ENCODE peak calls at places on chromosomes 11 and 22, in eight cellular contexts. U is A549; Q is activated T-helper 1 cell treated with anti-CD3 and anti-CD28 coated beads, Interleukin-2, amount 50 U/mL, for 16 hours; B is iPS-NIHi11; M is NCI-H1694; Y is keratinocyte; T is GM04504; Z is MV-4-11. O is an unnamed sample.

GRCh38 chr22:42939941-42940653 is 74.9 kb downstream of the PACSIN2 start:
- DNase-seq in M (no peak), Y (no peak), B (peak; percentile 42), U (peak; percentile 83), T (no peak), Q (no peak), Z (no peak), O (peak; percentile 77)

GRCh38 chr11:114321621-114322257 is 25.5 kb downstream of the NNMT start:
- DNase-seq in Z (no peak), Q (no peak), T (peak; percentile 66), M (no peak), U (no peak), B (no peak), Y (no peak), O (no peak)

GRCh38 chr11:2460540-2461252 is 15.9 kb downstream of the KCNQ1 start:
- DNase-seq in M (no peak), Y (no peak), U (no peak), T (no peak), Q (no peak), Z (no peak), B (no peak), O (no peak)

GRCh38 chr11:111081021-111081511 is 164.5 kb upstream of the POU2AF2 start:
- DNase-seq in M (no peak), B (no peak), Y (no peak), T (no peak), Z (no peak), U (no peak), Q (no peak), O (peak; percentile 92)

GRCh38 chr11:16001044-16001568 is 355.2 kb downstream of the SOX6 start:
- DNase-seq in M (no peak), B (no peak), Q (no peak), T (no peak), Z (no peak), U (no peak), Y (no peak), O (no peak)

GRCh38 chr11:120344302-120345004 is 8.2 kb downstream of the ARHGEF12 start:
- DNase-seq in Z (peak; percentile 96), Y (no peak), Q (no peak), U (no peak), B (no peak), M (no peak), T (no peak), O (peak; percentile 46)

GRCh38 chr11:92632510-92632909 is 336.9 kb upstream of the MTNR1B start:
- DNase-seq in U (no peak), Y (no peak), Q (no peak), B (no peak), Z (no peak), T (no peak), M (no peak), O (no peak)

GRCh38 chr11:57349491-57350274 is 11.5 kb downstream of the P2RX3 start:
- DNase-seq in M (no peak), B (peak; percentile 84), Z (no peak), T (no peak), U (peak; percentile 58), Q (peak; percentile 49), Y (no peak), O (peak; percentile 5)

GRCh38 chr11:35064114-35064800 is 74.7 kb upstream of the CD44 start:
- DNase-seq in M (no peak), U (no peak), Y (no peak), Z (no peak), Q (no peak), B (no peak), T (peak; percentile 82), O (no peak)

GRCh38 chr22:28005513-28005912 is 86.5 kb upstream of the PITPNB start:
- DNase-seq in M (no peak), Q (no peak), T (no peak), Z (no peak), U (no peak), B (no peak), Y (no peak), O (no peak)

GRCh38 chr22:46613606-46613997 is 6.6 kb upstream of the GRAMD4 start:
- DNase-seq in U (no peak), T (no peak), B (no peak), Q (no peak), Y (no peak), Z (no peak), M (no peak), O (no peak)

GRCh38 chr11:61796127-61796526 is 3.4 kb downstream of the FEN1 start:
- DNase-seq in Z (no peak), B (no peak), Q (no peak), M (no peak), T (no peak), Y (no peak), U (no peak), O (no peak)

GRCh38 chr11:92424281-92424680 is 199.7 kb downstream of the FAT3 start:
- DNase-seq in Z (no peak), B (no peak), M (no peak), U (no peak), T (peak; percentile 12), Q (no peak), Y (no peak), O (peak; percentile 20)

GRCh38 chr11:104968856-104969776 is 742 bp upstream of the CASP4 start:
- DNase-seq in Z (no peak), B (peak; percentile 48), Q (no peak), T (no peak), Y (no peak), U (no peak), M (no peak), O (no peak)

GRCh38 chr11:107969219-107969618 is 39.5 kb upstream of the CUL5 start:
- DNase-seq in Z (no peak), Q (no peak), B (no peak), T (no peak), M (no peak), Y (no peak), U (peak; percentile 10), O (no peak)

GRCh38 chr11:12704049-12704448 is 29.8 kb downstream of the TEAD1 start:
- DNase-seq in U (no peak), Y (no peak), M (no peak), T (no peak), Z (no peak), Q (no peak), B (no peak), O (no peak)

GRCh38 chr11:78886616-78887015 is 312.0 kb upstream of the NARS2 start:
- DNase-seq in Q (no peak), Y (no peak), M (no peak), Z (no peak), T (no peak), B (no peak), U (no peak), O (no peak)

GRCh38 chr11:93822359-93822758 is 28.1 kb downstream of the VSTM5 start:
- DNase-seq in B (no peak), U (no peak), M (no peak), T (no peak), Z (no peak), Q (no peak), Y (no peak), O (no peak)

GRCh38 chr11:93500759-93501158 is 42.4 kb downstream of the SMCO4 start:
- DNase-seq in M (peak; percentile 12), Y (no peak), U (no peak), T (no peak), B (no peak), Z (no peak), Q (no peak), O (no peak)

GRCh38 chr11:35335226-35335625 is 84.1 kb downstream of the SLC1A2 start:
- DNase-seq in Y (no peak), M (no peak), B (no peak), T (no peak), Q (no peak), U (no peak), Z (peak; percentile 62), O (no peak)

GRCh38 chr11:111308140-111308539 is 9.8 kb downstream of the POU2AF3 start:
- DNase-seq in Z (no peak), U (peak; percentile 20), T (no peak), Q (no peak), M (peak; percentile 60), B (no peak), Y (no peak), O (no peak)

GRCh38 chr11:4433852-4434251 is 15.2 kb upstream of the OR52K2 start:
- DNase-seq in Z (peak; percentile 60), Y (no peak), T (no peak), M (no peak), U (no peak), Q (no peak), B (no peak), O (no peak)

GRCh38 chr22:42970029-42970428 is 44.9 kb downstream of the PACSIN2 start:
- DNase-seq in B (no peak), Q (no peak), M (no peak), U (no peak), Z (no peak), T (no peak), Y (no peak), O (no peak)

GRCh38 chr11:119974467-119974866 is 163.4 kb downstream of the TRIM29 start:
- DNase-seq in B (no peak), Z (no peak), T (no peak), M (no peak), Q (no peak), Y (no peak), U (no peak), O (no peak)

GRCh38 chr11:47488111-47488510 is 39.2 kb upstream of the RAPSN start:
- DNase-seq in M (no peak), Y (no peak), U (no peak), T (no peak), B (no peak), Z (no peak), Q (no peak), O (no peak)

GRCh38 chr22:19718255-19719054 is 4.2 kb downstream of the SEPTIN5 start:
- DNase-seq in T (no peak), Y (no peak), Z (no peak), U (no peak), B (no peak), Q (no peak), M (no peak), O (peak; percentile 29)

GRCh38 chr11:60836866-60837510 is 4.9 kb upstream of the CCDC86 start:
- DNase-seq in T (no peak), Q (no peak), B (no peak), M (no peak), Z (no peak), U (no peak), Y (no peak), O (no peak)

GRCh38 chr11:32827276-32827675 is 2.5 kb upstream of the PRRG4 start:
- DNase-seq in T (no peak), B (no peak), U (no peak), Y (no peak), Z (no peak), M (no peak), Q (no peak), O (no peak)

GRCh38 chr11:121421149-121421906 is 30.8 kb upstream of the SORL1 start:
- DNase-seq in M (no peak), Z (peak; percentile 25), T (no peak), Q (no peak), Y (no peak), B (no peak), U (no peak), O (no peak)

GRCh38 chr11:945986-946385 is 20.3 kb downstream of the AP2A2 start:
- DNase-seq in M (no peak), T (no peak), Y (no peak), Z (peak; percentile 87), B (peak; percentile 53), Q (no peak), U (no peak), O (peak; percentile 7)

GRCh38 chr11:72358461-72359405 is 75.6 kb downstream of the CLPB start:
- DNase-seq in T (no peak), Z (no peak), B (no peak), Q (no peak), M (peak; percentile 28), Y (no peak), U (no peak), O (no peak)

GRCh38 chr11:68661697-68662603 is 22.4 kb upstream of the GAL start:
- DNase-seq in U (no peak), Z (no peak), M (no peak), B (no peak), Y (no peak), T (no peak), Q (no peak), O (no peak)

GRCh38 chr22:50672471-50673230 is at the start of gene SHANK3:
- DNase-seq in M (no peak), T (no peak), Z (no peak), Q (no peak), U (no peak), B (peak; percentile 48), Y (no peak), O (no peak)

GRCh38 chr11:98725471-98725870 is 295.3 kb upstream of the CNTN5 start:
- DNase-seq in T (no peak), U (no peak), Z (no peak), Q (no peak), M (no peak), Y (no peak), B (no peak), O (no peak)

O was measured in kidney glomerular epithelial cell.